ENCODE peak calls at places on chromosome 20, in four cellular contexts. G, T, Y and P are unnamed samples. For H3K27me3 and H3K4me1, the result is how much of the 10 kb centered on the place peaks cover.

GRCh38 chr20:17315491-17316231 is 88.8 kb downstream of the PCSK2 start:
- DNase-seq in Y (no peak), G (no peak), T (no peak), P (no peak)

GRCh38 chr20:22686097-22686496 is 101.7 kb upstream of the FOXA2 start:
- DNase-seq in G (peak), T (peak), Y (peak), P (peak)

GRCh38 chr20:31476648-31477220 is 1.6 kb downstream of the REM1 start:
- DNase-seq in T (no peak), Y (no peak), G (no peak), P (no peak)

GRCh38 chr20:16752901-16753300 is 4.7 kb downstream of the OTOR start:
- DNase-seq in Y (no peak), G (no peak), T (no peak), P (no peak)

GRCh38 chr20:52305843-52306242 is 114.3 kb upstream of the ZFP64 start:
- DNase-seq in Y (no peak), T (no peak), G (no peak), P (no peak)

GRCh38 chr20:12575352-12576095 is 433.2 kb upstream of the SPTLC3 start:
- DNase-seq in T (peak), G (peak), Y (no peak), P (no peak)

GRCh38 chr20:48788486-48789072 is 39.2 kb downstream of the PREX1 start:
- DNase-seq in Y (no peak), T (no peak), G (no peak), P (no peak)

GRCh38 chr20:17990278-17990972 is 21.6 kb downstream of the MGME1 start:
- DNase-seq in Y (no peak), T (no peak), G (no peak), P (no peak)

GRCh38 chr20:45056473-45057148 is 44.3 kb downstream of the KCNS1 start:
- DNase-seq in Y (no peak), T (no peak), G (no peak), P (no peak)

GRCh38 chr20:41124451-41125094 is 12.8 kb upstream of the PLCG1 start:
- DNase-seq in G (no peak), T (no peak), Y (no peak), P (no peak)

GRCh38 chr20:36629719-36630340 is 16.2 kb downstream of the SLA2 start:
- DNase-seq in G (no peak), T (no peak), Y (no peak), P (no peak)

GRCh38 chr20:31966991-31967655 is 828 bp upstream of the XKR7 start:
- DNase-seq in Y (no peak), G (no peak), T (no peak), P (no peak)

GRCh38 chr20:10651227-10651990 is 22.4 kb downstream of the JAG1 start:
- DNase-seq in T (peak), G (no peak), Y (no peak), P (no peak)

GRCh38 chr20:18324596-18325089 is 36.3 kb downstream of the ZNF133 start:
- DNase-seq in T (no peak), Y (no peak), G (no peak), P (no peak)

GRCh38 chr20:36720510-36720909 is 25.4 kb downstream of the NDRG3 start:
- DNase-seq in Y (no peak), G (no peak), T (no peak), P (no peak)

GRCh38 chr20:47691632-47692031 is 93.6 kb downstream of the SULF2 start:
- DNase-seq in G (no peak), T (no peak), Y (peak), P (no peak)

GRCh38 chr20:39855056-39855455 is 834.0 kb downstream of the MAFB start:
- DNase-seq in Y (no peak), T (no peak), G (no peak), P (no peak)

GRCh38 chr20:20487811-20488210 is 119.9 kb downstream of the INSM1 start:
- DNase-seq in G (no peak), T (no peak), Y (no peak), P (no peak)

GRCh38 chr20:10647909-10648308 is 25.9 kb downstream of the JAG1 start:
- DNase-seq in G (no peak), Y (no peak), T (no peak), P (no peak)

GRCh38 chr20:51492167-51493092 is 50.1 kb downstream of the NFATC2 start:
- DNase-seq in G (peak), T (peak), Y (peak), P (no peak)

GRCh38 chr20:329325-329695 is 4.0 kb downstream of the SOX12 start:
- DNase-seq in G (no peak), T (no peak), Y (no peak), P (no peak)

GRCh38 chr20:61980647-61981583 is 84.8 kb downstream of the TAF4 start:
- DNase-seq in Y (peak), T (no peak), G (no peak), P (no peak)

GRCh38 chr20:44247131-44247571 is at the start of gene GDAP1L1:
- DNase-seq in T (peak), Y (peak), G (no peak), P (no peak)

GRCh38 chr20:6622041-6622440 is 145.4 kb upstream of the BMP2 start:
- DNase-seq in G (no peak), Y (no peak), T (no peak), P (no peak)

GRCh38 chr20:43955244-43956191 is 40.9 kb downstream of the TOX2 start:
- DNase-seq in T (no peak), Y (no peak), G (no peak), P (no peak)

GRCh38 chr20:43985608-43986316 is 71.1 kb downstream of the TOX2 start:
- DNase-seq in Y (no peak), G (no peak), T (no peak), P (no peak)

GRCh38 chr20:32820698-32821378 is 1.1 kb downstream of the MAPRE1 start:
- DNase-seq in G (no peak), Y (peak), T (no peak), P (no peak)

GRCh38 chr20:32742322-32743236 is 688 bp downstream of the COMMD7 start:
- DNase-seq in G (peak), T (no peak), Y (peak), P (no peak)

GRCh38 chr20:4592316-4593148 is 129.2 kb upstream of the PRND start:
- DNase-seq in Y (peak), G (peak), T (no peak), P (peak)
- H3K4me3 ChIP-seq in Y (peak), G (peak), T (peak), P (peak)

GRCh38 chr20:57260959-57261357 is 5.5 kb downstream of the BMP7 start:
- DNase-seq in G (no peak), Y (peak), T (no peak), P (no peak)
- H3K27me3 ChIP-seq in G (under half), Y (under half), T (half or more), P (under half)

DNA sequence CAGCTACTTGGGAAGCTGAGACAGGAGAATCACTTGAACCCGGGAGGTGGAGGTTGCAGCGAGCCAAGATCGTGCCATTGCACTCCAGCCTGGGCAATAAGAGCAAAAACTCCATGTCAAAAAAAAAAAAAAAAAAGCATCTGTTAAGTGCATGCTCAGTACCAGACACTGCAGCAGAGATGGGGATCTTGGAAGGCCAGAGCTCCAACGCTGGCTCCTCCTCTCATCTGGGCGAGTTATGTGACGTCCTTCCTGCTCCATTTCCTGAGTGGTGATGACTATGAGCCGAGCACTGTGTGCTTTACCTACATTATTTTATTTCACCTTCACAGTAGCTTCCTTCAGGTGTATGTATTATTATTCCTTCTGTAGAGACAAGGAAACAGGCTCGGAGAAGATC is 38.5 kb upstream of the CDH22 start:
- DNase-seq in G (no peak), Y (no peak), T (no peak), P (no peak)
- H3K4me1 ChIP-seq in G (under half), Y (half or more), T (under half), P (under half)

DNA sequence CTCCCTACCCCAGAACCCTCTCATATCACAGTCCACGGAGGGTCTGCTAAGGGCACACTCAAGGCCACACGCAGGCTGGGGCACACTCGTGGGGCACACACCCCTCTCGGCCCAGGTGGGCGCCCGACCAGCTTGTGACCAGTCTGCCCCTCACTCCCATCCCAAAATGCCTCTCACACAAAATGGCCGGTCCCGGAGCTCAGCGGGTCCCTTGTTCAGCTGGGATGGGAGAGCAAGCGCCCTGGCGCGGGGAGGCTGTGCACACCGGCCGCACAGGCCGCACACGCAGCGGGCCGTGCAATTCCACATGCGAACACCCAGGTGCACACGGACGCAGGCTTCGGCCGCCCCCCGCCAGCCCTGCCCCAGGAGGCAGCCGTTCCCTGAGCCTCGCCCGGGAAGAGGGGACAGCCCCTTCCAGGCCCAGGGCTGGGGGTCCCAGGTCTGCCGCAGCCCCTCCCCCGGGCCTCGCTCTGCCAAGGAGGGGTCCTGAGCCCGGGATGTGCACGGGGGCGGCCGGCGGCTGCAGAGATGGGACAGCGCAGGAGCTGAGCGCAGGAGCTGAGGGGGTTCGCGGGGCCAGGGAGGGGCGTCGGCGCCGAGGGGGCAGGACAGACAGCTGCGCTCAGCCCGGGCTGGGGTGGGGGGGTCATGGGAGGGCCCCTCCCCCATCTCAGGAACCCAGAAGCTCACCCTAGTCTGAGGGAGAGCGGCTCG is 1.3 kb downstream of the KCNQ2 start:
- DNase-seq in T (no peak), Y (peak), G (no peak), P (no peak)
- H3K4me3 ChIP-seq in T (no peak), Y (peak), G (no peak), P (peak)

GRCh38 chr20:63132131-63132714 is 83.7 kb downstream of the YTHDF1 start:
- DNase-seq in G (no peak), T (no peak), Y (no peak), P (no peak)
- H3K27me3 ChIP-seq in G (under half), T (under half), Y (under half), P (under half)

DNA sequence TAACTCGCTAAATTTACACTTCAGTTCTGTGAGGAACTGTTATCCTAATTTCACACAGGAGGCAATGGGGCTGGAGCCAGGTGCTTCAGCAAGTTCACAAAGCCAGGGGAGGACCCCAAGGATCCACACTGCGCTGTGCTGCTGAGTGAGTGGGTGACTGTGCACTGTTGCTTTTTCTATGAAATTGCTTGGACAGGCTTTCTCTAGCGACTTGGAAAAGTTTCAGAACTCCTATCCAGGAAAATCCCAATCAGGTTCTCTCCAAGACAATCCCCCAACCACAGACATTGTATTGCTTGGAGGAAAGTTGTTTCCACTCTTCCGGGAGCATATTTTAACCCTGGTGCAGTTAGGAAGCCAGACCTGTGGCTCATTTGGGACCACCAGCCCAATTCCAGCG is 175.9 kb upstream of the CST7 start:
- DNase-seq in Y (no peak), G (no peak), T (no peak), P (no peak)
- H3K4me1 ChIP-seq in Y (under half), G (under half), T (under half), P (under half)

GRCh38 chr20:38023181-38024085 is 9.8 kb downstream of the TTI1 start:
- DNase-seq in G (no peak), Y (no peak), T (no peak), P (no peak)
- H3K4me3 ChIP-seq in G (no peak), Y (no peak), T (no peak), P (no peak)

DNA sequence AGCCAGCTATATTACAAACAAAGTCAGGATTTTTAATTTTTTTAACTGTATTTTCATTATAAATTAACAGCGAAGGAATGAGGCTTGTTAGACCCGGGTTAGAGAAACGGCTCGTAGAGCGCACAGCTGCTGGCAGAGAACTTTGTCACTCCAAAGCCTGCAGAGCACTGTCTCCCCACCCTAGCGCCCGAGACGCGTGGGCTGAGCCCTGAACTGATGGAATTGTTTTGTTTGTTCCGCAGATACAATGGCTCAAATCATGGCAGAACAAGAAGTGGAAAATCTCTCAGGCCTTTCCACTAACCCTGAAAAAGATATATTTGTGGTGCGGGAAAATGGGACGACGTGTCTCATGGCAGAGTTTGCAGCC is 806 bp downstream of the LAMP5 start:
- DNase-seq in G (no peak), Y (no peak), T (no peak), P (no peak)
- H3K27me3 ChIP-seq in G (under half), Y (half or more), T (half or more), P (half or more)